ENCODE peak calls at places on chromosomes 1 and 21, in five cellular contexts. L is H1, Q is K562, Z is GM12878, T is HepG2. U is an unnamed sample.

GRCh38 chr1:44721521-44722361 is 9.2 kb downstream of the RNU5D-1 start:
- DNase-seq in L (no peak), Q (peak), Z (peak), T (peak), U (peak)

GRCh38 chr1:23629728-23630290 is 61.8 kb upstream of the RPL11 start:
- DNase-seq in L (no peak), Q (no peak), Z (no peak), T (no peak), U (no peak)

GRCh38 chr21:45577806-45578801 is 35.9 kb upstream of the SLC19A1 start:
- DNase-seq in L (no peak), Q (no peak), Z (no peak), T (peak), U (no peak)

GRCh38 chr1:25673962-25674928 is 57.7 kb downstream of the MAN1C1 start:
- DNase-seq in L (no peak), Q (no peak), Z (no peak), T (no peak), U (no peak)

GRCh38 chr1:54559771-54560231 is 11.8 kb downstream of the ACOT11 start:
- DNase-seq in L (no peak), Q (no peak), Z (no peak), T (no peak), U (no peak)

GRCh38 chr1:1358433-1359201 is at the start of gene MXRA8:
- DNase-seq in L (no peak), Q (peak), Z (no peak), T (peak), U (peak)

GRCh38 chr1:236016083-236016482 is 48.8 kb downstream of the NID1 start:
- DNase-seq in L (no peak), Q (no peak), Z (no peak), T (no peak), U (no peak)

GRCh38 chr1:214187933-214188332 is 93.0 kb upstream of the SMYD2 start:
- DNase-seq in L (no peak), Q (no peak), Z (no peak), T (no peak), U (peak)

GRCh38 chr1:220353229-220354012 is 81.2 kb upstream of the RAB3GAP2 start:
- DNase-seq in L (no peak), Q (no peak), Z (no peak), T (peak), U (peak)

GRCh38 chr21:34846601-34847112 is 177.9 kb downstream of the CLIC6 start:
- DNase-seq in L (no peak), Q (no peak), Z (no peak), T (no peak), U (no peak)

GRCh38 chr1:174433451-174433850 is 14.3 kb upstream of the GPR52 start:
- DNase-seq in L (no peak), Q (no peak), Z (no peak), T (no peak), U (no peak)

GRCh38 chr21:36204980-36205379 is 48.4 kb downstream of the DOP1B start:
- DNase-seq in L (no peak), Q (no peak), Z (no peak), T (no peak), U (no peak)

GRCh38 chr1:9200441-9200840 is 34.1 kb upstream of the H6PD start:
- DNase-seq in L (no peak), Q (no peak), Z (no peak), T (no peak), U (no peak)

GRCh38 chr1:36513676-36514473 is 31.2 kb upstream of the CSF3R start:
- DNase-seq in L (no peak), Q (peak), Z (no peak), T (no peak), U (peak)

GRCh38 chr1:8439015-8439702 is 121.2 kb downstream of the SLC45A1 start:
- DNase-seq in L (no peak), Q (peak), Z (no peak), T (peak), U (peak)

GRCh38 chr1:192732787-192733186 is 76.1 kb upstream of the RGS2 start:
- DNase-seq in L (no peak), Q (no peak), Z (no peak), T (peak), U (peak)

GRCh38 chr1:70044832-70045231 is 160.5 kb downstream of the LRRC40 start:
- DNase-seq in L (no peak), Q (no peak), Z (no peak), T (no peak), U (no peak)

GRCh38 chr1:29383972-29384371 is 147.7 kb downstream of the PTPRU start:
- DNase-seq in L (no peak), Q (no peak), Z (no peak), T (no peak), U (no peak)

GRCh38 chr1:88036345-88036999 is 647.6 kb upstream of the PKN2 start:
- DNase-seq in L (no peak), Q (no peak), Z (no peak), T (no peak), U (no peak)

GRCh38 chr1:179127163-179127895 is 45.5 kb downstream of the TOR3A start:
- DNase-seq in L (no peak), Q (no peak), Z (no peak), T (no peak), U (no peak)

GRCh38 chr1:208206092-208206698 is 38.0 kb downstream of the PLXNA2 start:
- DNase-seq in L (no peak), Q (no peak), Z (no peak), T (no peak), U (no peak)

GRCh38 chr1:205287723-205288122 is 33.8 kb downstream of the NUAK2 start:
- DNase-seq in L (no peak), Q (no peak), Z (no peak), T (no peak), U (no peak)

GRCh38 chr1:12138196-12139183 is 28.3 kb upstream of the TNFRSF1B start:
- DNase-seq in L (no peak), Q (no peak), Z (no peak), T (no peak), U (no peak)

GRCh38 chr1:198088360-198089071 is 68.3 kb upstream of the NEK7 start:
- DNase-seq in L (no peak), Q (peak), Z (no peak), T (peak), U (peak)

GRCh38 chr1:19762175-19762779 is 37.4 kb downstream of the TMCO4 start:
- DNase-seq in L (no peak), Q (peak), Z (no peak), T (peak), U (peak)

GRCh38 chr1:15730423-15730822 is 5.6 kb upstream of the SLC25A34 start:
- DNase-seq in L (no peak), Q (no peak), Z (no peak), T (no peak), U (no peak)

GRCh38 chr1:171438441-171438840 is 46.9 kb upstream of the PRRC2C start:
- DNase-seq in L (no peak), Q (no peak), Z (no peak), T (no peak), U (no peak)

GRCh38 chr1:10733967-10734366 is 62.5 kb downstream of the CASZ1 start:
- DNase-seq in L (no peak), Q (no peak), Z (no peak), T (no peak), U (no peak)

GRCh38 chr1:212482352-212483153 is 49.8 kb downstream of the NENF start:
- DNase-seq in L (no peak), Q (no peak), Z (no peak), T (no peak), U (no peak)

GRCh38 chr1:17909634-17910033 is 154.5 kb downstream of the ACTL8 start:
- DNase-seq in L (peak), Q (no peak), Z (no peak), T (no peak), U (peak)

GRCh38 chr1:101960164-101960563 is 36.6 kb downstream of the OLFM3 start:
- DNase-seq in L (no peak), Q (no peak), Z (no peak), T (no peak), U (no peak)

GRCh38 chr1:24349891-24350290 is 30.7 kb downstream of the GRHL3 start:
- DNase-seq in L (no peak), Q (no peak), Z (no peak), T (no peak), U (no peak)

GRCh38 chr21:46442938-46443337 is 15.8 kb upstream of the DIP2A start:
- DNase-seq in L (no peak), Q (no peak), Z (no peak), T (no peak), U (no peak)

DNA sequence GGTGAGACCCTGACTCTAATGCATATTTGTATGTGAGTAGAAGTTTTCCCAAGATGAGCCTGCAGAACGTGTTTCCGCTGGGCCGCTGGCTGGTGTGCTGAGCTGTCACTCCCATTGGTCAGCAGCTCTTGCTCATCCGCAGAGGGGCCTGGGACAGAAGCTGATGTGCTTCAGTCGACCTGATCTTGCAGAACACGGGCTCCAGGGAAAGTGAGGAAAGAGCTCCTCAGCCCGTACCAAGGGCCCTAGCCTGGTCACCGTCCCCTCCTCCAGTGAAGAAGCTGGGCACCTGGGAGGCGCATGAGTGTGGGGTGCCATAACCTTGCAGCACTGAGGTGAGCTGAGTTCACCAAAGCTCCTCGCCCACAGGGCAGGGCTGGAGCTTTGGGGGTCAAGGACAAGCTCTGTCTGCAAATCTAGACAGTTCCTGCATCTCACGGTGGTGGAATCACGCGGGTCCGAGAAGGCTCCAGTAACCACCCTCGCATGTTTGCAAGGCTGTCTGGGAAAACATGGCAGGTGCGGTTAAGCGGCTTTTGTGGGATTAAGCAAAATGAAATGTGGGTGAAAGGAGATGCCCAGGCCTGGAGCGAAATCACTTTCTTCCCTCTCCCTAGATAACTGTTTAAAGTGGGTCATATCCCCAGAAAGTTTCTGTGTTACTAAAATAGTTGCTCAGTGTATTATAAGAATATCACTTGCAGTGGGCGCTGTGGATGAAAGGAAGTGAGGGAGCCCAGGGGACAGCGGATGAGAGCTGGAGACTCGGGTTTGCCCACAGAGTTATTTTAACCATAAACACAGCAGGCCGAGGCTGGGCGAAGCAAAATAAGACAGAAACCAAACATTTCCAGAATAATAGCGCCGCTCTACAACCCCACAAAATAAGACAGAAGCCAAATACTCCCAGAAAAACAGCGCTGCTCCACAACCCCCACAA is 33.1 kb upstream of the LRRC3 start:
- DNase-seq in L (no peak), Q (no peak), Z (no peak), T (no peak), U (no peak)
- H3K4me2 ChIP-seq in L (no peak), Q (no peak), Z (no peak), T (no peak), U (no peak)

GRCh38 chr1:230066036-230066435 is 1.0 kb upstream of the GALNT2 start:
- DNase-seq in L (no peak), Q (no peak), Z (no peak), T (no peak), U (no peak)
- H3K27ac ChIP-seq in L (no peak), Q (peak), Z (peak), T (peak), U (no peak)

GRCh38 chr1:56798053-56798471 is 21.1 kb downstream of the FYB2 start:
- DNase-seq in L (no peak), Q (no peak), Z (no peak), T (no peak), U (peak)

GRCh38 chr1:56799605-56800398 is 19.4 kb downstream of the FYB2 start:
- DNase-seq in L (no peak), Q (no peak), Z (no peak), T (no peak), U (no peak)

GRCh38 chr1:56808385-56808784 is 10.8 kb downstream of the FYB2 start:
- DNase-seq in L (no peak), Q (no peak), Z (no peak), T (no peak), U (no peak)

GRCh38 chr1:56806804-56807203 is 12.4 kb downstream of the FYB2 start:
- DNase-seq in L (no peak), Q (no peak), Z (no peak), T (no peak), U (peak)

GRCh38 chr1:56803561-56804156 is 15.5 kb downstream of the FYB2 start:
- DNase-seq in L (no peak), Q (peak), Z (no peak), T (peak), U (peak)
- TF ChIP-seq CREB1 in L (peak), Q (no peak), Z (no peak), T (no peak), U (peak)

DNA sequence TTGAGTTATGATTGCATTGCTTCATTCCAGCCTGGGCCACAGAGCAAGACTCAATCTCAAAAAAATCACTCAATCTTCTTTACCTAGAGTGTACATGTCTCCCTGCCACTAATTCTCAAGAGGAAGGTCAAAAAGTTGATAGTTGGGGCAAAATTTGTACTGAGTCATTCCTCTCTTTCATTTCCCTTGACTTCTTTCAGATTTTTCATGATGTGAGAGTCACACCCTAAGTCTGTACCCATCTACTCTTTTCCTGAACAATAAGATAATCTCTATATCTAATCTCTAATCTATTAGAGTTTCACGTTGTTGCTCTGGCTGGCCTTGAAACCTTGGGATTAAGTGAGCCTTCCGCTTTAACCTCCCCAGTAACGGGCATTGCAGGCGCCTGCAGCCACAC is 1.1 kb upstream of the BRDT start:
- DNase-seq in L (no peak), Q (no peak), Z (no peak), T (no peak), U (no peak)
- H3K4me2 ChIP-seq in L (no peak), Q (no peak), Z (no peak), T (no peak), U (no peak)

GRCh38 chr1:169115891-169116585 is 9.5 kb downstream of the ATP1B1 start:
- DNase-seq in L (no peak), Q (no peak), Z (peak), T (peak), U (peak)
- H3K27ac ChIP-seq in L (no peak), Q (no peak), Z (peak), T (peak), U (no peak)

GRCh38 chr1:206706298-206706791 is 21.6 kb downstream of the MAPKAPK2 start:
- DNase-seq in L (no peak), Q (no peak), Z (no peak), T (no peak), U (peak)
- TF ChIP-seq CREB1 in L (no peak), Q (no peak), Z (no peak), T (no peak), U (no peak)

GRCh38 chr1:92784051-92784638 is 763 bp downstream of the EVI5 start:
- DNase-seq in L (no peak), Q (peak), Z (peak), T (peak), U (peak)
- H3K4me2 ChIP-seq in L (peak), Q (peak), Z (peak), T (peak), U (peak)

GRCh38 chr1:161185732-161186311 is 8.5 kb upstream of the B4GALT3 start:
- DNase-seq in L (no peak), Q (no peak), Z (peak), T (no peak), U (no peak)
- H3K27ac ChIP-seq in L (no peak), Q (peak), Z (peak), T (no peak), U (no peak)